ENCODE peak calls at places on chromosomes 4 and X, in five cellular contexts. R is activated naive CD4-positive, alpha-beta T cell treated with Interleukin-2 at 50 U/mL for 16 hours; X is CD4-positive, alpha-beta T cell; O is NCI-H1930; A is activated CD4-positive, alpha-beta T cell treated with anti-CD3 and anti-CD28 coated beads for 48 hours. N is an unnamed sample.

GRCh38 chrX:53093177-53093655 is 726 bp upstream of the KANTR start:
- DNase-seq in A (peak), R (peak), X (peak), O (peak), N (peak)

GRCh38 chrX:70954871-70955270 is 24.0 kb upstream of the SLC7A3 start:
- DNase-seq in O (no peak), A (no peak), R (no peak), X (no peak), N (no peak)

GRCh38 chr4:68466185-68466584 is 18.9 kb downstream of the TMPRSS11E start:
- DNase-seq in O (no peak), R (no peak), A (no peak), X (no peak), N (peak)

GRCh38 chr4:85358831-85359230 is 116.1 kb upstream of the ARHGAP24 start:
- DNase-seq in X (no peak), R (no peak), O (no peak), A (no peak), N (no peak)

GRCh38 chr4:8164194-8164565 is 5.6 kb upstream of the ABLIM2 start:
- DNase-seq in X (no peak), R (no peak), A (no peak), O (no peak), N (no peak)

GRCh38 chr4:41012308-41012707 is 202.0 kb downstream of the APBB2 start:
- DNase-seq in X (no peak), A (no peak), O (no peak), R (no peak), N (peak)

GRCh38 chr4:80422727-80423404 is 87.3 kb downstream of the CFAP299 start:
- DNase-seq in R (no peak), O (no peak), A (no peak), X (no peak), N (no peak)

GRCh38 chr4:118954246-118954645 is 65.6 kb downstream of the SYNPO2 start:
- DNase-seq in O (no peak), A (no peak), R (no peak), X (no peak), N (no peak)

GRCh38 chr4:139735381-139736256 is 70.0 kb downstream of the MGST2 start:
- DNase-seq in A (no peak), X (no peak), R (no peak), O (peak), N (peak)

GRCh38 chrX:618761-619450 is 11.7 kb upstream of the SHOX start:
- DNase-seq in X (no peak), O (no peak), R (no peak), A (no peak), N (no peak)

GRCh38 chr4:40536032-40536431 is 93.6 kb downstream of the RBM47 start:
- DNase-seq in R (no peak), O (no peak), A (no peak), X (no peak), N (no peak)

GRCh38 chr4:24781999-24782745 is 13.2 kb upstream of the SOD3 start:
- DNase-seq in O (no peak), R (no peak), A (no peak), X (no peak), N (no peak)

GRCh38 chr4:10090467-10091250 is 25.9 kb downstream of the WDR1 start:
- DNase-seq in X (no peak), R (no peak), O (no peak), A (no peak), N (no peak)

GRCh38 chrX:110038900-110039299 is 36.0 kb downstream of the TMEM164 start:
- DNase-seq in R (no peak), X (no peak), A (no peak), O (no peak), N (no peak)

GRCh38 chr4:81049861-81050423 is 19.4 kb downstream of the BMP3 start:
- DNase-seq in A (no peak), O (no peak), X (no peak), R (no peak), N (no peak)

GRCh38 chr4:186669159-186669720 is 54.4 kb downstream of the FAT1 start:
- DNase-seq in A (no peak), O (no peak), X (no peak), R (no peak), N (peak)

N was measured in AG08396.